ENCODE peak calls at places on chromosomes 1 and 21, in seven cellular contexts. Q is spleen, D is heart left ventricle, E is breast epithelium, H is stomach, Z is adrenal gland, K is tibial nerve. R is an unnamed sample.

GRCh38 chr1:100034465-100034864 is 64.7 kb downstream of the SLC35A3 start:
- DNase-seq in Q (no peak), D (no peak), E (no peak), H (no peak), Z (no peak), K (no peak), R (no peak)

GRCh38 chr1:8174807-8175206 is 143.1 kb upstream of the SLC45A1 start:
- DNase-seq in Q (no peak), D (no peak), E (no peak), H (peak; percentile 44), Z (no peak), K (no peak), R (no peak)

GRCh38 chr1:181588631-181589030 is 105.3 kb downstream of the CACNA1E start:
- DNase-seq in Q (no peak), D (no peak), E (no peak), H (no peak), Z (no peak), K (no peak), R (no peak)

GRCh38 chr1:193241132-193241827 is 54.9 kb upstream of the B3GALT2 start:
- DNase-seq in Q (no peak), D (no peak), E (no peak), H (no peak), Z (no peak), K (no peak), R (no peak)

GRCh38 chr21:23534833-23535232 is 2072.4 kb downstream of the MRPL39 start:
- DNase-seq in Q (no peak), D (no peak), E (no peak), H (no peak), Z (no peak), K (no peak), R (no peak)

GRCh38 chr1:85361106-85361505 is 84.7 kb upstream of the BCL10 start:
- DNase-seq in Q (no peak), D (no peak), E (no peak), H (no peak), Z (no peak), K (no peak), R (no peak)

GRCh38 chr1:184473176-184473966 is 86.5 kb downstream of the C1orf21 start:
- DNase-seq in Q (no peak), D (no peak), E (no peak), H (no peak), Z (no peak), K (no peak), R (no peak)

GRCh38 chr1:230105754-230106625 is 39.0 kb downstream of the GALNT2 start:
- DNase-seq in Q (no peak), D (no peak), E (no peak), H (no peak), Z (peak; percentile 71), K (no peak), R (no peak)

GRCh38 chr1:48414264-48414663 is 57.7 kb downstream of the SPATA6 start:
- DNase-seq in Q (no peak), D (no peak), E (no peak), H (no peak), Z (no peak), K (no peak), R (no peak)

DNA sequence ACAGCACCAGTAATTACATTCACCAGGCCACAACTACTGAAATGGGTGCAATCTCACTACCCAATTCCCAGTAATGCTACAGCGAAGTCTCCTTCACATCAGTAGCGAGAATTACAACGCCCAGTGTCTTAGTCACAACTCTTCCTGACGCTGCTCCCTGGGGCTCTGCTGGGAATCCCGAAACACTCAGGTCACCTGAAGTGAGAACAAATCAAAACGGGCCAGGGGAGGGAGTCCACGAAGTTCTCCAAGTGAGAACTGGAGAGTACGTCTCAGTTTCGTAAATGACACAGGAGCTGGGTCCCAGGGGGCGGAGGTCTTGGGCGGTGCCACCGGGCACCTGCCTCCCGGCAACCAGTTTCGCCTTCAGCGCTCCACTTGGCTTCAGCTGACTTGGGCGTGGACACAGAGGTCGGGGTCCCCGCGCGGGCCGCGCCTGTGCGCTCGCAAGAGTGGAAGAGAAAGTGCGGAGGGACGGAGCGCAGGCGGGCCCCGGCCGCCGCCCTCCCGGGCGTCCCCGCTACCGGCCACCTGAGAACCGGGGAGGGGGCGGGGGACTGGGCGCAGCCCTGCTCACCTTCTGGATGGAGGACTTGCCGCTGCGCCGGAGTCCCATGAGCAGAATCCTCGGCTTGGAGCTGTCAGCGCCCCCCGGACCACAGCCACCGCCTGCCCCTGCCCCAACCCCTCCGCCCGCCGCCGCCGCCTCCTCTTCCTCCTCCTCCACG is 575 bp downstream of the RRAGC start:
- DNase-seq in Q (peak; percentile 93), D (peak; percentile 77), E (peak; percentile 58), H (peak; percentile 76), Z (peak; percentile 73), K (peak; percentile 22), R (peak; percentile 30)
- TF ChIP-seq POLR2A in Q (no peak), D (no peak), E (no peak), H (no peak), Z (no peak), K (no peak), R (no peak)

DNA sequence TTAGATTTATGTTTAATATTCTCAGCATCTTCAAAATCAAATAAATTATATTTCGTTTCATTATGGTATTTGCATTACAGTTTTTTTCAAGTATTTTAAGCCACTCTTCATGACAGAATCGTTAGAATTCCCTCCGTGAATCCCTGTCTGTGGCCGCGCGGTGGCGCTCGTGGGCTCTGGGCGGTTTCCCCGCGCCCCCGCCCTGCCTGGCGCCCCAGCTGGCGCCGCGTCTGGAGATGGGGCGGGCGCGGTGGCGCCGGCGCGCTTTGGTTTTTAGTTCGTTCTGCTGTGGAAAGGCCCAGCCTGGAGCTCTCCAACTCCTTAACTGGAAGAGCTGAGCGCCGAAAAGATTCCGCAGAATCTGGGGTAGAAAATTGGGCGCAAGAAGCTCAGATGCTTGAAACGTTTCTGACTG is 25.7 kb downstream of the PRMT2 start:
- DNase-seq in Q (no peak), D (peak; percentile 81), E (no peak), H (peak; percentile 40), Z (peak; percentile 68), K (peak; percentile 43), R (peak; percentile 55)
- H3K4me3 ChIP-seq in Q (peak overlapping the region; percentile 28), D (no peak overlapping the region), E (peak overlapping the region; percentile 55), H (peak overlapping the region; percentile 32), Z (peak overlapping the region; percentile 32), K (peak overlapping the region; percentile 6), R (peak overlapping the region; percentile 28)

GRCh38 chr1:17163789-17164666 is 40.9 kb upstream of the PADI1 start:
- DNase-seq in Q (no peak), D (no peak), E (no peak), H (no peak), Z (no peak), K (no peak), R (no peak)

GRCh38 chr1:17167783-17168479 is 37.0 kb upstream of the PADI1 start:
- DNase-seq in Q (no peak), D (no peak), E (no peak), H (no peak), Z (peak; percentile 62), K (no peak), R (no peak)

GRCh38 chr1:17167041-17167782 is 37.7 kb upstream of the PADI1 start:
- DNase-seq in Q (no peak), D (no peak), E (no peak), H (no peak), Z (no peak), K (no peak), R (no peak)

GRCh38 chr1:17163371-17163770 is 41.6 kb upstream of the PADI1 start:
- DNase-seq in Q (no peak), D (no peak), E (no peak), H (no peak), Z (no peak), K (no peak), R (no peak)

DNA sequence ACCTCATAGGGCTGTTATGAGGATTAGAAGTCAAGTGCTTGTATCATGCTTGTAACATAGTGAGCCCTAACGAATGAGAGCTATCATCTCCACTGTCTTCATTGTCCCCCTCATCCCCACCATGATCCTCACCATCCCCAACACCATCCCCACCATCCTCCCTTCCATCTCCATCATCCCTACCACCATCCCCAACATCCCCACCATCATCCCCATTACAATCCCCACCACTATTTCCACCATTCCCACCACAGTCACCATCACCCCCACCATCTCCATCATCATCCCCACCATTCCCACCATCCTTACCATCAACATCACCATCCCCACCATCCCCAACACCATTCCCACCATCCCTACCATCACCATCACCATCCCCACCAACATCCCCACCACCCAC is 39.1 kb upstream of the PADI1 start:
- DNase-seq in Q (no peak), D (no peak), E (no peak), H (no peak), Z (no peak), K (no peak), R (no peak)
- H3K27me3 ChIP-seq in Q (no peaks in the 10 kb centered on the region), D (no peaks in the 10 kb centered on the region), E (no peaks in the 10 kb centered on the region), H (no peaks in the 10 kb centered on the region), Z (no peaks in the 10 kb centered on the region), K (no peaks in the 10 kb centered on the region), R (no peaks in the 10 kb centered on the region)

DNA sequence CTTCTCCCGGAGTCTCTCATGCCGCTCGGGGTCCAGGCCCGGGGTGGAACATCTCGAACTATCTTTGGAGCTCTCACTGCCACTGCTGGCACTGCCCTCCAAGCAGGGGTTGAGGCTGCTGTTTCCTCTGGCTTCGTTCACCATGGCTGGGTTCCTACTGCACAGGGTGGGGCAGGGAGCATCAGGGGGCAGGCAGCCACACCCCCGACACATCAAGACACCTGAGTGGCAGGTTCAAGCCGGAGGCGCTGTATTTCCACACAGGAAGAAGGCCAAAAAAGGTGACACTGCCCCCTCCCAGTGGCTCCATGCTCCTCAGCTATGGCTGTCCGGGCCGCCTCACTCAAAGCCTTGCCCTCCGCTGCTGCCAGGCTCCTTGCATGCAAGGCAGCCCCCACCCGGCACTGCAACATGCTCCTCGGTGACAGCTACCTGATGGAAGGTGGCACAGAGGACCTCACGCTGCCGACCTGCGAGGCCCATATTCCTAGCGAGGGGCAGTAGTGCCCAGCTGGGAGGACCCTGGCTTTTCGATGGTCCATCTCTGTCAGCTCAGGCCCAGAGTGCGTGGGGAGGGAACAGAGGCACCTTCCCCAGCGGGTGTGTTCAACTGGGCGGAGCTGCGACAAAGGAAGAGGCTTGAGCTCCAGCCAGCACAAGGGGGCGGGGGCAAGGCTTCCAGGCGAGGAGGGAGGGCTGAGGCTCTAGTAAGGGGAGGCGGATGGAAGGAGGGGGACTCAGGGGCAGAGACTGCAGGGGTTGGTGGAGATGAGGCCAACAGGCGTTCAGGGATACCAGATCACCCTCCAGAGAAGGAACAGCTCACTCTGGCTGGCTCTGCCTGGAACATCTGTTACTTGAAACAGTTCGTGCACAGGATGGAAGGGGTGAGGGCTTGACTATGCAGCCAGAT is 2.5 kb downstream of the MTHFR start:
- DNase-seq in Q (peak; percentile 97), D (peak; percentile 95), E (peak; percentile 83), H (peak; percentile 89), Z (peak; percentile 97), K (peak; percentile 91), R (peak; percentile 95)
- TF ChIP-seq POLR2A in Q (peak; percentile 40), D (no peak), E (no peak), H (no peak), Z (peak; percentile 6), K (peak; percentile 90), R (peak; percentile 64)

GRCh38 chr1:111894497-111894896 is 95.0 kb downstream of the KCND3 start:
- DNase-seq in Q (no peak), D (no peak), E (no peak), H (no peak), Z (no peak), K (no peak), R (no peak)
- H3K4me3 ChIP-seq in Q (no peak overlapping the region), D (no peak overlapping the region), E (no peak overlapping the region), H (no peak overlapping the region), Z (no peak overlapping the region), K (no peak overlapping the region), R (no peak overlapping the region)